ENCODE peak calls at places on chromosomes 11 and 22, in four cellular contexts. N is AG09319, P is caudate nucleus, K is neural progenitor cell. Y is an unnamed sample.

GRCh38 chr22:39253427-39254070 is 8.8 kb upstream of the PDGFB start:
- DNase-seq in P (peak; percentile 76), N (no peak), K (no peak), Y (peak; percentile 25)

GRCh38 chr22:44383071-44383575 is 70.4 kb upstream of the SHISAL1 start:
- DNase-seq in P (no peak), N (no peak), K (no peak), Y (no peak)

GRCh38 chr11:16572946-16573345 is 165.5 kb upstream of the C11orf58 start:
- DNase-seq in K (no peak), N (no peak), P (no peak), Y (no peak)

GRCh38 chr22:39430576-39431150 is 26.1 kb upstream of the MGAT3 start:
- DNase-seq in N (no peak), P (no peak), K (no peak), Y (no peak)

GRCh38 chr22:30591191-30591587 is 521 bp downstream of the PES1 start:
- DNase-seq in K (no peak), N (no peak), P (no peak), Y (no peak)

GRCh38 chr11:12900496-12900895 is 108.6 kb upstream of the RASSF10 start:
- DNase-seq in N (peak; percentile 69), K (no peak), P (no peak), Y (peak; percentile 78)

GRCh38 chr11:69797156-69797555 is 22.0 kb upstream of the FGF4 start:
- DNase-seq in N (no peak), P (no peak), K (no peak), Y (no peak)

GRCh38 chr22:29072979-29073617 is at the start of gene KREMEN1:
- DNase-seq in P (no peak), N (no peak), K (peak; percentile 34), Y (no peak)

GRCh38 chr11:84289381-84289906 is 1003.3 kb upstream of the CCDC90B start:
- DNase-seq in N (no peak), P (no peak), K (no peak), Y (peak; percentile 5)

GRCh38 chr11:73990727-73991126 is 8.1 kb upstream of the UCP2 start:
- DNase-seq in K (no peak), P (no peak), N (no peak), Y (no peak)

GRCh38 chr22:43957871-43958270 is 2.6 kb downstream of the SAMM50 start:
- DNase-seq in K (no peak), P (no peak), N (no peak), Y (no peak)

GRCh38 chr22:44085743-44086741 is 61.9 kb downstream of the PARVB start:
- DNase-seq in P (no peak), K (peak; percentile 66), N (peak; percentile 37), Y (no peak)

GRCh38 chr11:131491503-131491902 is 121.1 kb downstream of the NTM start:
- DNase-seq in P (no peak), N (no peak), K (no peak), Y (no peak)

GRCh38 chr11:12224537-12224893 is 114.1 kb downstream of the MICAL2 start:
- DNase-seq in P (peak; percentile 14), K (no peak), N (no peak), Y (no peak)

GRCh38 chr22:48919187-48919590 is 908.5 kb downstream of the BRD1 start:
- DNase-seq in N (no peak), P (no peak), K (peak; percentile 74), Y (no peak)

GRCh38 chr22:22075382-22076163 is 93.0 kb upstream of the TOP3B start:
- DNase-seq in K (no peak), P (peak; percentile 47), N (no peak), Y (no peak)

GRCh38 chr22:19576460-19577421 is 52.5 kb upstream of the CLDN5 start:
- DNase-seq in P (peak; percentile 17), N (no peak), K (peak; percentile 27), Y (no peak)

GRCh38 chr11:74182635-74183034 is 11.5 kb downstream of the PPME1 start:
- DNase-seq in K (no peak), N (no peak), P (no peak), Y (no peak)

GRCh38 chr11:114059278-114059983 is at the start of gene ZBTB16:
- DNase-seq in N (no peak), P (peak; percentile 90), K (peak; percentile 95), Y (no peak)

GRCh38 chr11:97557399-97557798 is 1167.6 kb downstream of the JRKL start:
- DNase-seq in P (no peak), K (no peak), N (no peak), Y (no peak)

GRCh38 chr22:23115825-23116494 is 25.8 kb downstream of the RSPH14 start:
- DNase-seq in N (no peak), K (no peak), P (no peak), Y (no peak)

GRCh38 chr22:47552024-47552423 is 789.6 kb downstream of the TBC1D22A start:
- DNase-seq in K (no peak), N (no peak), P (no peak), Y (no peak)

GRCh38 chr11:91394718-91395414 is 829.8 kb upstream of the FAT3 start:
- DNase-seq in K (no peak), P (no peak), N (no peak), Y (no peak)

GRCh38 chr11:13480198-13480597 is 15.6 kb downstream of the PTH start:
- DNase-seq in N (no peak), P (no peak), K (no peak), Y (no peak)

GRCh38 chr11:34188181-34188580 is 82.8 kb downstream of the NAT10 start:
- DNase-seq in K (no peak), P (no peak), N (no peak), Y (no peak)

GRCh38 chr22:18070556-18071306 is 7.1 kb upstream of the PEX26 start:
- DNase-seq in P (no peak), K (no peak), N (no peak), Y (no peak)

GRCh38 chr22:32745251-32745995 is 56.1 kb upstream of the TIMP3 start:
- DNase-seq in P (no peak), K (peak; percentile 71), N (no peak), Y (no peak)

GRCh38 chr11:37505406-37505805 is 907.4 kb upstream of the RAG2 start:
- DNase-seq in N (no peak), P (no peak), K (peak; percentile 38), Y (no peak)

GRCh38 chr22:30671071-30671470 is 3.4 kb upstream of the DUSP18 start:
- DNase-seq in N (no peak), K (no peak), P (no peak), Y (no peak)

GRCh38 chr11:119450590-119450989 is 27.6 kb upstream of the THY1 start:
- DNase-seq in P (no peak), K (no peak), N (no peak), Y (no peak)

GRCh38 chr11:96263361-96263763 is 79.6 kb downstream of the MAML2 start:
- DNase-seq in K (no peak), P (no peak), N (no peak), Y (peak; percentile 82)

GRCh38 chr11:73530109-73530508 is 67.8 kb downstream of the FAM168A start:
- DNase-seq in N (no peak), K (peak; percentile 46), P (no peak), Y (no peak)

GRCh38 chr11:134543144-134544044 is 131.4 kb upstream of the B3GAT1 start:
- DNase-seq in P (no peak), N (no peak), K (no peak), Y (no peak)